ENCODE peak calls at places on chromosome 16, in four cellular contexts. N is HCT116, F is psoas muscle, H is ovary. W is an unnamed sample.

GRCh38 chr16:19694989-19695388 is 23.0 kb downstream of the KNOP1 start:
- DNase-seq in N (no peak), F (no peak), H (no peak), W (no peak)

GRCh38 chr16:77431131-77431670 is 3.6 kb downstream of the ADAMTS18 start:
- DNase-seq in N (no peak), F (no peak), H (no peak), W (no peak)

GRCh38 chr16:84548971-84549844 is 44.7 kb upstream of the MEAK7 start:
- DNase-seq in N (no peak), F (no peak), H (no peak), W (no peak)

GRCh38 chr16:68704232-68704867 is 32.7 kb upstream of the CDH1 start:
- DNase-seq in N (peak; percentile 79), F (peak; percentile 38), H (peak; percentile 68), W (no peak)

GRCh38 chr16:87123356-87124001 is 193.7 kb downstream of the C16orf95 start:
- DNase-seq in N (no peak), F (no peak), H (no peak), W (no peak)

GRCh38 chr16:4200000-4200780 is 41.7 kb downstream of the SRL start:
- DNase-seq in N (peak; percentile 31), F (peak; percentile 70), H (peak; percentile 84), W (peak; percentile 36)

GRCh38 chr16:70691223-70692129 is 5.6 kb upstream of the MTSS2 start:
- DNase-seq in N (no peak), F (peak; percentile 84), H (peak; percentile 74), W (peak; percentile 96)

GRCh38 chr16:31700530-31701388 is 172.8 kb upstream of the ZNF267 start:
- DNase-seq in N (no peak), F (peak; percentile 78), H (peak; percentile 88), W (no peak)

GRCh38 chr16:22816475-22816874 is 2.5 kb downstream of the HS3ST2 start:
- DNase-seq in N (no peak), F (no peak), H (no peak), W (no peak)
- H3K27ac ChIP-seq in N (no peak overlapping the region), F (no peak overlapping the region), H (no peak overlapping the region), W (no peak overlapping the region)

DNA sequence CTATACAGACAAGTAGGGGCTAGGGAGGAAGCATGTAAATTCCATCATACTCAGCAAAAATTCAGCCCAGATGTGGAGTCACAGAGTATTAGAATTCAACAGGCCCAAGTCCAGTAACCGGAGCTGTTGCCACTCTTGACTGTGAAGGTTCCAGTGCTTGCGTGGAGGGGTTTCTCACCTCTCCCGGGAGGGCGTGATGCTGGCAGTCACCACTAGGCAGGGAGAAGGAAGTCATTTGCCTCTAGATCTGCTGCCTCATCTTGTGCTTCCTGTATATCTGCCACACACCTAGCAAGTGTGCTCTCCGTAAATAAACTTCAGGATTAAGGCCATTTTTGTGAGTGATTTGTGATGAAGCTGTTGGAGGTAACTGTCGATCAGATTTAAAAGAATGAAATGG is 1.0 kb upstream of the CKLF start:
- DNase-seq in N (peak; percentile 36), F (peak; percentile 35), H (no peak), W (no peak)
- TF ChIP-seq CTCF in N (peak; percentile 55), F (peak; percentile 18), H (no peak), W (peak; percentile 6)

GRCh38 chr16:80552277-80552676 is 11.5 kb downstream of the DYNLRB2 start:
- DNase-seq in N (no peak), F (no peak), H (no peak), W (no peak)

GRCh38 chr16:80556481-80556880 is 15.7 kb downstream of the DYNLRB2 start:
- DNase-seq in N (no peak), F (no peak), H (no peak), W (no peak)

GRCh38 chr16:80557037-80557436 is 16.2 kb downstream of the DYNLRB2 start:
- DNase-seq in N (no peak), F (no peak), H (no peak), W (no peak)

GRCh38 chr16:80559369-80559768 is 18.6 kb downstream of the DYNLRB2 start:
- DNase-seq in N (no peak), F (no peak), H (no peak), W (no peak)

GRCh38 chr16:80554037-80554436 is 13.2 kb downstream of the DYNLRB2 start:
- DNase-seq in N (no peak), F (no peak), H (no peak), W (no peak)
- H3K9me3 ChIP-seq in N (peaks cover 7% of the 10 kb centered on the region), F (no peaks in the 10 kb centered on the region), H (no peaks in the 10 kb centered on the region), W (no peaks in the 10 kb centered on the region)

GRCh38 chr16:55333690-55334089 is 9.7 kb downstream of the IRX6 start:
- DNase-seq in N (no peak), F (no peak), H (no peak), W (no peak)
- H3K27ac ChIP-seq in N (no peak overlapping the region), F (no peak overlapping the region), H (no peak overlapping the region), W (no peak overlapping the region)

GRCh38 chr16:30063893-30064745 is 1.4 kb upstream of the ALDOA start:
- DNase-seq in N (no peak), F (peak; percentile 81), H (peak; percentile 83), W (no peak)
- TF ChIP-seq CTCF in N (peak; percentile 33), F (peak; percentile 45), H (peak; percentile 44), W (peak; percentile 15)

DNA sequence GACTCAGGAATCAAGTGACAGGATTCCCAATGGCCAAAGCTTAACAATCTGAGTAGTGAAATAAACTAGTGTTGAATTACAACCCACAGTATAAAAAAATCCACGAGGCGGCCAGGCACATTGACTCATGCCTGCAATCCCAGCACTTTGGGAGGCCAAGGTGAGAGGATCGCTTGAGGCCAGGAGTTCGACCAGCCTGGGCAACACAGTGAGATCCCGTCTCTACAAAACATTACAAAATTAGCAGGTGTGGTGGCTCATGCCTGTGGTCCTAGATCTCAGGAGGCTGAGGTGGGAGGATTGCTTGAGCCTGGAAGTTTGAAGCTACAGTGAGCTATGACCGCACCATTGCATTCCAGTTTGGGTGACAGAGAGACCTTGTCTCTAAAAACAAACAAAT is 133.8 kb downstream of the CPPED1 start:
- DNase-seq in N (no peak), F (no peak), H (no peak), W (no peak)
- H3K9me3 ChIP-seq in N (peaks cover 3% of the 10 kb centered on the region), F (peaks cover 15% of the 10 kb centered on the region), H (no peaks in the 10 kb centered on the region), W (peaks cover 23% of the 10 kb centered on the region)

GRCh38 chr16:57679016-57679415 is 10.9 kb downstream of the ADGRG3 start:
- DNase-seq in N (no peak), F (no peak), H (no peak), W (no peak)

GRCh38 chr16:57681950-57682728 is 12.5 kb upstream of the DRC7 start:
- DNase-seq in N (no peak), F (no peak), H (no peak), W (no peak)

GRCh38 chr16:57679768-57680167 is 11.7 kb downstream of the ADGRG3 start:
- DNase-seq in N (no peak), F (no peak), H (no peak), W (no peak)

GRCh38 chr16:57682809-57683318 is 11.7 kb upstream of the DRC7 start:
- DNase-seq in N (no peak), F (no peak), H (no peak), W (no peak)

DNA sequence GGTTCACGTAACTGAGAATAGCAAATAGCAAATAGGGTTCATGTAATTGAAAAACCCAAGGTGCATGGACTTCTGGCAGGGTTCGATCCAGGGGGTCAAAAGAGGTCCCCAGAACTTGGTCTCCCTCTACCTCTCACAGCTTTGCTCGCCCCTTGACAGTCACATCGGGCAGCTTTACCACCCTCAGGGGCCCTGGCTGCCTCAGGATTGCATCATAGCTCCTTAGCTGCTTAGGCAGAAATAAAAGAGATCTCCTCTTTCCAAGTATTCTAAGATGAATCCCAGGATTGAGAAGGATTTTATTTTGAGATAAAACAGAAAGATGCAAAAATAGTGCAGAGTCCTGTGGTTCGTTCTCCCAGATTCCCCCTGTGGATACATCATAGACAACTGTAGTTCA is 12.7 kb downstream of the ADGRG3 start:
- DNase-seq in N (no peak), F (no peak), H (no peak), W (no peak)
- H3K27ac ChIP-seq in N (no peak overlapping the region), F (no peak overlapping the region), H (no peak overlapping the region), W (no peak overlapping the region)

GRCh38 chr16:2785101-2785991 is 2.0 kb downstream of the PRSS33 start:
- DNase-seq in N (no peak), F (no peak), H (no peak), W (no peak)
- TF ChIP-seq CTCF in N (peak; percentile 43), F (no peak), H (no peak), W (peak; percentile 5)

W was measured in AG04450.